ENCODE peak calls at places on chromosomes 12 and 14, in ten cellular contexts. U is adrenal gland; R is CD4-positive, alpha-beta memory T cell; E is GM23248; J is neural progenitor cell; X is SK-N-SH; D is hepatocyte; H is suprapubic skin; G is fibroblast of lung; Z is SJCRH30. M is an unnamed sample. For H3K4me1, the result is how much of the 10 kb centered on the place peaks cover.

GRCh38 chr14:81981311-81981675 is 447.6 kb upstream of the SEL1L start:
- DNase-seq in U (no peak), R (no peak), E (no peak), J (no peak), X (no peak), D (no peak), H (no peak), G (no peak), Z (no peak), M (no peak)

GRCh38 chr12:91109148-91109564 is 2.1 kb downstream of the LUM start:
- DNase-seq in U (peak), R (peak), E (peak), J (peak), X (no peak), D (peak), H (peak), G (peak), Z (peak), M (peak)

GRCh38 chr12:98751580-98752115 is 106.6 kb downstream of the APAF1 start:
- DNase-seq in U (no peak), R (no peak), E (no peak), J (no peak), X (no peak), D (no peak), H (no peak), G (no peak), Z (no peak), M (no peak)

GRCh38 chr14:95521001-95521400 is 4.6 kb upstream of the SYNE3 start:
- DNase-seq in U (no peak), R (no peak), E (no peak), J (no peak), X (no peak), D (no peak), H (peak), G (no peak), Z (no peak), M (no peak)

GRCh38 chr14:61076531-61076930 is 95.5 kb downstream of the SLC38A6 start:
- DNase-seq in U (peak), R (no peak), E (peak), J (no peak), X (no peak), D (no peak), H (no peak), G (peak), Z (no peak), M (no peak)

GRCh38 chr12:52319097-52319496 is 2.1 kb downstream of the KRT83 start:
- DNase-seq in U (no peak), R (no peak), E (no peak), J (no peak), X (no peak), D (no peak), H (no peak), G (no peak), Z (no peak), M (no peak)

GRCh38 chr14:61344437-61345143 is 23.2 kb downstream of the PRKCH start:
- DNase-seq in U (no peak), R (no peak), E (no peak), J (no peak), X (no peak), D (no peak), H (no peak), G (no peak), Z (no peak), M (no peak)

GRCh38 chr12:131352296-131352900 is 358.5 kb upstream of the SFSWAP start:
- DNase-seq in U (no peak), R (no peak), E (no peak), J (no peak), X (no peak), D (no peak), H (peak), G (no peak), Z (no peak), M (no peak)

GRCh38 chr12:100716658-100716948 is 78.0 kb upstream of the ANO4 start:
- DNase-seq in U (no peak), R (no peak), E (peak), J (peak), X (no peak), D (peak), H (no peak), G (no peak), Z (no peak), M (no peak)

GRCh38 chr12:104722541-104723534 is 235.3 kb downstream of the SLC41A2 start:
- DNase-seq in U (no peak), R (no peak), E (no peak), J (peak), X (peak), D (no peak), H (no peak), G (no peak), Z (peak), M (no peak)

GRCh38 chr14:92644601-92645515 is 103.6 kb downstream of the LGMN start:
- DNase-seq in U (peak), R (no peak), E (no peak), J (no peak), X (no peak), D (no peak), H (no peak), G (no peak), Z (no peak), M (no peak)

GRCh38 chr12:54009171-54010052 is 627 bp downstream of the HOXC8 start:
- DNase-seq in U (no peak), R (no peak), E (peak), J (no peak), X (peak), D (peak), H (no peak), G (no peak), Z (no peak), M (no peak)

GRCh38 chr14:52059614-52060013 is 9.2 kb downstream of the NID2 start:
- DNase-seq in U (no peak), R (no peak), E (peak), J (no peak), X (no peak), D (no peak), H (no peak), G (peak), Z (no peak), M (no peak)

GRCh38 chr12:9115731-9116689 is at the start of gene A2M:
- DNase-seq in U (peak), R (no peak), E (peak), J (no peak), X (no peak), D (peak), H (no peak), G (peak), Z (peak), M (peak)

GRCh38 chr14:66359500-66359899 is 126.7 kb upstream of the CCDC196 start:
- DNase-seq in U (no peak), R (peak), E (peak), J (peak), X (peak), D (peak), H (no peak), G (peak), Z (peak), M (peak)

GRCh38 chr12:90512518-90512917 is 442.5 kb downstream of the CCER1 start:
- DNase-seq in U (no peak), R (no peak), E (no peak), J (no peak), X (no peak), D (no peak), H (no peak), G (no peak), Z (no peak), M (no peak)

GRCh38 chr12:67410246-67410645 is 141.1 kb downstream of the CAND1 start:
- DNase-seq in U (no peak), R (no peak), E (peak), J (no peak), X (no peak), D (no peak), H (no peak), G (peak), Z (no peak), M (no peak)

GRCh38 chr12:106307176-106307575 is 4.6 kb downstream of the TCP11L2 start:
- DNase-seq in U (no peak), R (no peak), E (no peak), J (no peak), X (no peak), D (no peak), H (no peak), G (no peak), Z (no peak), M (peak)

GRCh38 chr14:90785474-90785873 is 30.8 kb downstream of the TTC7B start:
- DNase-seq in U (no peak), R (no peak), E (peak), J (no peak), X (no peak), D (no peak), H (peak), G (peak), Z (no peak), M (no peak)

GRCh38 chr14:59582845-59583509 is 6.4 kb upstream of the CCDC175 start:
- DNase-seq in U (peak), R (no peak), E (no peak), J (no peak), X (no peak), D (no peak), H (no peak), G (no peak), Z (no peak), M (no peak)

GRCh38 chr14:92688434-92689375 is 59.7 kb downstream of the LGMN start:
- DNase-seq in U (no peak), R (no peak), E (no peak), J (no peak), X (peak), D (no peak), H (no peak), G (no peak), Z (no peak), M (peak)

GRCh38 chr12:89355243-89356068 is 3.2 kb upstream of the DUSP6 start:
- DNase-seq in U (no peak), R (no peak), E (no peak), J (peak), X (peak), D (no peak), H (no peak), G (peak), Z (peak), M (no peak)

GRCh38 chr14:103628684-103629502 is at the start of gene KLC1:
- DNase-seq in U (peak), R (peak), E (peak), J (peak), X (peak), D (peak), H (peak), G (peak), Z (peak), M (peak)

GRCh38 chr12:50636505-50636904 is 127.4 kb upstream of the ATF1 start:
- DNase-seq in U (no peak), R (no peak), E (no peak), J (no peak), X (no peak), D (no peak), H (no peak), G (no peak), Z (no peak), M (no peak)

GRCh38 chr12:70449074-70449757 is 83.1 kb downstream of the KCNMB4 start:
- DNase-seq in U (no peak), R (no peak), E (peak), J (no peak), X (no peak), D (no peak), H (no peak), G (peak), Z (no peak), M (no peak)

GRCh38 chr14:86203843-86204242 is 673.9 kb downstream of the FLRT2 start:
- DNase-seq in U (no peak), R (no peak), E (no peak), J (no peak), X (no peak), D (no peak), H (no peak), G (no peak), Z (peak), M (no peak)

GRCh38 chr12:130335517-130336392 is 1.9 kb upstream of the PIWIL1 start:
- DNase-seq in U (peak), R (peak), E (peak), J (peak), X (peak), D (peak), H (no peak), G (peak), Z (peak), M (peak)

GRCh38 chr12:63869656-63870055 is 25.2 kb downstream of the SRGAP1 start:
- DNase-seq in U (no peak), R (no peak), E (no peak), J (no peak), X (no peak), D (no peak), H (no peak), G (no peak), Z (no peak), M (no peak)

GRCh38 chr12:124849382-124849781 is 14.3 kb downstream of the SCARB1 start:
- DNase-seq in U (peak), R (no peak), E (no peak), J (no peak), X (no peak), D (no peak), H (no peak), G (no peak), Z (no peak), M (no peak)

GRCh38 chr12:75721790-75722189 is 210.4 kb upstream of the KRR1 start:
- DNase-seq in U (no peak), R (no peak), E (no peak), J (no peak), X (no peak), D (no peak), H (no peak), G (no peak), Z (no peak), M (no peak)

GRCh38 chr12:6279631-6280030 is 30.9 kb upstream of the PLEKHG6 start:
- DNase-seq in U (no peak), R (no peak), E (peak), J (no peak), X (no peak), D (no peak), H (peak), G (no peak), Z (no peak), M (no peak)
- H3K4me3 ChIP-seq in U (no peak), R (no peak), E (no peak), J (no peak), X (no peak), D (no peak), H (no peak), G (no peak), Z (no peak), M (no peak)

GRCh38 chr12:20472089-20472488 is 103.8 kb downstream of the PDE3A start:
- DNase-seq in U (no peak), R (no peak), E (no peak), J (no peak), X (no peak), D (no peak), H (no peak), G (no peak), Z (no peak), M (no peak)
- H3K4me1 ChIP-seq in U (under half), R (under half), E (under half), J (under half), X (under half), D (under half), H (under half), G (under half), Z (under half), M (under half)

DNA sequence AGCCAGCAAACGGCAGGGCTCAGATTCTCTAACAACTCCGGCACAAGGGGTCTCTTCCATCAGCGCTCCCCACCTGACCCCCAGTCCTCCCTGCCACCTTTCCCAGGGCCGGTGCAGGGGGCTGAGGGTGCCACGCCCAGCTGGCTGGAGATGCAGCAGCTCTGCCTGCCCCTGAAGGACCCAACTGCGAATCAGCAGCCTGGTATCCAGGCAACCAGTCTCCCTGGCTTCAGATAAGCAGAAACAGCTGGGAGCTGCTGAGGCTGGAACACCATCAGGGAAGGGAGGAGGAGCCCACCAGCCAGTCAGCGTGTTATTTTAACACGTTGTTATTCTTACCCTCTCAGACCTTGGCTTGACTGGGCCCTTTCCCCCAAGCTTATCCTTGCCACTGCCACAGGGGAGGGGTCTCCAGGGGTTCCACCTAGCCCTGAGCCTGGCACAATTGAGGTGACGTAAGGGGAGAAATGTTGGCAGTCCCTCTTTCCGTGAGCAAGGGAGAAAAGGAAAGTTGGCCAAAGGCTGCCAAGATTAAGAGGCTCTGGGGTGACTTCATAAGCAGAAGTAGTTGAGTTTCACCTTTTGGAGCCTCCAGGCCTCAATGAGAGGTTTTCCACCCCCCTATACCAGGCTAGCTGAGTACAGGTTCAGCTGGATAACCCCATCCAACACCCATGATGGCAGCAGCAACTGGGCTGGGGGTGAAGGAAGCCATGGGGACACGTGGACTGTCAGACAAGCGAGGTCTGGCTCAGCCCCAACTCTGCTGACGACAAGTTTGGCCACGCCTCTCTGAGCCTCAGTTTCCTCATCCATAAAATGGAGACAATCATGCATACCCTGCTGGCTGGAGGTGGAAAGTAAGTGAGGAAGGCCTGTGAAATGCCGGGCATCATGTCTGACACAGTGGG is 91.1 kb downstream of the IRF2BPL start:
- DNase-seq in U (peak), R (no peak), E (peak), J (peak), X (peak), D (peak), H (no peak), G (peak), Z (peak), M (no peak)
- H3K27ac ChIP-seq in U (no peak), R (no peak), E (peak), J (no peak), X (peak), D (peak), H (no peak), G (peak), Z (peak), M (peak)

GRCh38 chr12:116607039-116607438 is 47.9 kb downstream of the MAP1LC3B2 start:
- DNase-seq in U (no peak), R (no peak), E (peak), J (no peak), X (no peak), D (no peak), H (no peak), G (no peak), Z (no peak), M (no peak)

GRCh38 chr12:116606397-116606796 is 47.2 kb downstream of the MAP1LC3B2 start:
- DNase-seq in U (no peak), R (no peak), E (no peak), J (no peak), X (no peak), D (no peak), H (no peak), G (no peak), Z (no peak), M (no peak)

GRCh38 chr12:116604151-116604550 is 45.0 kb downstream of the MAP1LC3B2 start:
- DNase-seq in U (no peak), R (no peak), E (peak), J (no peak), X (no peak), D (no peak), H (no peak), G (no peak), Z (no peak), M (no peak)

GRCh38 chr12:116603516-116603915 is 44.3 kb downstream of the MAP1LC3B2 start:
- DNase-seq in U (no peak), R (no peak), E (no peak), J (peak), X (peak), D (no peak), H (no peak), G (no peak), Z (no peak), M (no peak)

DNA sequence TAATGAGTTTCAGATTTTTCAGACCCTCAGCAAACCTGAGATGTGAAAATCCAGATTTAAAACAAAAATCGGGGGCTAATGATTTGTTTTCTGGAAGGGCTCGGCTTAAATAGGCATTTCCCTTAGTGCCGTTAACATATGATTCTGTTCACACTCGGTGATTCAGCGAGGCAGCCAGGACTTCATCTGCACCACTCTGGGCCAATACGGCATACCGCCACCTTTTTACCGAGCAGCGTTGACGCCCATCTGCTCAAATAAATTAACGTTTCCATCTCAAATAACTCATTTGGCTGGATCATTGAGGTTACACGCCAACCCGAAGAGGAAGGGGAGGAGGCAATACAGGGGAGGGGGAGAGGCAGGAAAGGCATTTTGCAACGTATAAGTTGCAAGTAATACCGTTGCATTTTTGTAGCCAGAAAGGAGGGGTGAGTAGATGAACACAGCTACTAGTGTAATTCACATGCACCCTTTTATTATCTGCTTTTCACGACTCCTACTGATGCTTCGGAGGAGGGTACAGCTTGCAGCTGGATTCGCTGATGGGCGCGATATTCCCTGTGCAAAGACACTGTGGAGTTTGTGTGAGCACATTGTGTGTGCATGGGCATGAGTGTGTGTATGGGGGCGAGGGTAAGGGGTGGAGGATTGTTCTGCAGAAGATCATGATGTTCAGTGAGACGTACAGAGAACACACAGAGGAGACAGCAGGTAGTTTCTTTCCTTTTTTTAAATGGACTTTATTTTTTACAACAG is 45.9 kb downstream of the MAP1LC3B2 start:
- DNase-seq in U (no peak), R (no peak), E (peak), J (no peak), X (no peak), D (no peak), H (no peak), G (peak), Z (no peak), M (no peak)
- H3K4me3 ChIP-seq in U (no peak), R (no peak), E (peak), J (no peak), X (no peak), D (no peak), H (no peak), G (no peak), Z (no peak), M (no peak)

GRCh38 chr14:99214701-99215100 is 57.3 kb downstream of the BCL11B start:
- DNase-seq in U (no peak), R (no peak), E (no peak), J (no peak), X (no peak), D (no peak), H (no peak), G (no peak), Z (no peak), M (no peak)

GRCh38 chr14:99213101-99213500 is 58.9 kb downstream of the BCL11B start:
- DNase-seq in U (no peak), R (no peak), E (peak), J (no peak), X (no peak), D (no peak), H (no peak), G (peak), Z (no peak), M (no peak)

GRCh38 chr14:99212199-99212598 is 59.8 kb downstream of the BCL11B start:
- DNase-seq in U (no peak), R (no peak), E (no peak), J (no peak), X (no peak), D (no peak), H (no peak), G (no peak), Z (no peak), M (no peak)

GRCh38 chr14:99212646-99213045 is 59.4 kb downstream of the BCL11B start:
- DNase-seq in U (no peak), R (no peak), E (no peak), J (no peak), X (no peak), D (no peak), H (no peak), G (no peak), Z (no peak), M (no peak)

GRCh38 chr14:99213603-99214002 is 58.4 kb downstream of the BCL11B start:
- DNase-seq in U (no peak), R (no peak), E (no peak), J (no peak), X (no peak), D (no peak), H (no peak), G (no peak), Z (no peak), M (no peak)
- H3K4me1 ChIP-seq in U (under half), R (half or more), E (under half), J (under half), X (under half), D (under half), H (half or more), G (under half), Z (under half), M (under half)

M was measured in small intestine.